ENCODE peak calls at places on chromosome X, in six cellular contexts. N is cardiac fibroblast, E is AG08396, W is foreskin fibroblast, S is Peyer's patch, C is ACHN. J is an unnamed sample.

GRCh38 chrX:130079824-130080406 is 30.4 kb downstream of the ELF4 start:
- DNase-seq in N (peak; percentile 84), E (peak; percentile 80), W (peak; percentile 84), S (peak; percentile 60), C (peak; percentile 57), J (peak; percentile 81)

GRCh38 chrX:20267599-20267923 is 852 bp upstream of the RPS6KA3 start:
- DNase-seq in N (no peak), E (no peak), W (no peak), S (no peak), C (no peak), J (no peak)

GRCh38 chrX:37802028-37802427 is 22.2 kb downstream of the CYBB start:
- DNase-seq in N (no peak), E (no peak), W (no peak), S (no peak), C (no peak), J (no peak)

GRCh38 chrX:56279869-56280268 is 47.7 kb downstream of the KLF8 start:
- DNase-seq in N (no peak), E (no peak), W (no peak), S (no peak), C (no peak), J (no peak)

GRCh38 chrX:54042609-54043010 is 1.7 kb downstream of the PHF8 start:
- DNase-seq in N (peak; percentile 70), E (peak; percentile 68), W (peak; percentile 83), S (peak; percentile 50), C (peak; percentile 60), J (peak; percentile 53)

GRCh38 chrX:15321447-15321846 is 6.0 kb upstream of the ASB11 start:
- DNase-seq in N (no peak), E (no peak), W (no peak), S (no peak), C (no peak), J (no peak)

GRCh38 chrX:1751781-1752180 is 136.9 kb downstream of the ASMT start:
- DNase-seq in N (no peak), E (no peak), W (no peak), S (no peak), C (no peak), J (peak; percentile 82)

GRCh38 chrX:49133759-49134158 is 10.2 kb upstream of the GPKOW start:
- DNase-seq in N (no peak), E (no peak), W (no peak), S (no peak), C (no peak), J (no peak)

GRCh38 chrX:261167-261857 is 19.9 kb upstream of the PLCXD1 start:
- DNase-seq in N (peak; percentile 52), E (no peak), W (peak; percentile 36), S (peak; percentile 15), C (no peak), J (no peak)

GRCh38 chrX:147315493-147315892 is 500.9 kb upstream of the CXorf51A start:
- DNase-seq in N (no peak), E (no peak), W (no peak), S (no peak), C (no peak), J (no peak)

GRCh38 chrX:5702890-5703289 is 525.8 kb downstream of the NLGN4X start:
- DNase-seq in N (no peak), E (no peak), W (no peak), S (no peak), C (no peak), J (no peak)

GRCh38 chrX:72031634-72032033 is 100.1 kb downstream of the RTL5 start:
- DNase-seq in N (no peak), E (no peak), W (no peak), S (no peak), C (no peak), J (no peak)

GRCh38 chrX:17521871-17522693 is 147.1 kb downstream of the NHS start:
- DNase-seq in N (peak; percentile 13), E (peak; percentile 25), W (peak; percentile 57), S (no peak), C (peak; percentile 40), J (peak; percentile 67)

J was measured in M059J.